ENCODE peak calls at places on chromosomes 5 and 9, in eight cellular contexts. One of them, this sample, is unnamed.

GRCh38 chr9:3177921-3178320 is 334.0 kb upstream of the PUM3 start:
- DNase-seq in HCT116: no peak
- DNase-seq in Panc1: no peak
- DNase-seq in SK-N-SH: no peak
- DNase-seq in GM23338: no peak
- DNase-seq in HepG2: no peak
- DNase-seq in GM12878: no peak
- DNase-seq in A549: no peak
- DNase-seq in this sample: no peak

GRCh38 chr9:137744632-137745183 is 125.9 kb downstream of the EHMT1 start:
- DNase-seq in Panc1: no peak
- DNase-seq in SK-N-SH: no peak
- DNase-seq in HepG2: no peak
- DNase-seq in A549: no peak
- DNase-seq in HCT116: no peak
- DNase-seq in GM12878: peak
- DNase-seq in GM23338: no peak
- DNase-seq in this sample: no peak

GRCh38 chr9:88820055-88820454 is 171.2 kb upstream of the S1PR3 start:
- DNase-seq in A549: no peak
- DNase-seq in Panc1: no peak
- DNase-seq in GM12878: no peak
- DNase-seq in HepG2: no peak
- DNase-seq in HCT116: no peak
- DNase-seq in SK-N-SH: no peak
- DNase-seq in GM23338: no peak
- DNase-seq in this sample: no peak

GRCh38 chr9:122075135-122076030 is 17.7 kb downstream of the TTLL11 start:
- DNase-seq in A549: no peak
- DNase-seq in GM12878: no peak
- DNase-seq in HepG2: no peak
- DNase-seq in GM23338: no peak
- DNase-seq in Panc1: no peak
- DNase-seq in HCT116: no peak
- DNase-seq in SK-N-SH: no peak
- DNase-seq in this sample: no peak

GRCh38 chr5:79845448-79846197 is 145.4 kb downstream of the MTX3 start:
- DNase-seq in Panc1: no peak
- DNase-seq in GM23338: no peak
- DNase-seq in HCT116: peak
- DNase-seq in SK-N-SH: no peak
- DNase-seq in HepG2: no peak
- DNase-seq in A549: no peak
- DNase-seq in GM12878: no peak
- DNase-seq in this sample: no peak

GRCh38 chr9:133269537-133270357 is 5.3 kb downstream of the ABO start:
- DNase-seq in GM12878: no peak
- DNase-seq in HCT116: no peak
- DNase-seq in Panc1: no peak
- DNase-seq in A549: no peak
- DNase-seq in HepG2: no peak
- DNase-seq in GM23338: no peak
- DNase-seq in SK-N-SH: no peak
- DNase-seq in this sample: no peak

GRCh38 chr9:119283118-119283794 is 86.0 kb downstream of the BRINP1 start:
- DNase-seq in HepG2: no peak
- DNase-seq in HCT116: no peak
- DNase-seq in GM23338: peak
- DNase-seq in Panc1: no peak
- DNase-seq in A549: no peak
- DNase-seq in SK-N-SH: no peak
- DNase-seq in GM12878: no peak
- DNase-seq in this sample: no peak

GRCh38 chr5:146667633-146668032 is 151.6 kb upstream of the GPR151 start:
- DNase-seq in HCT116: no peak
- DNase-seq in A549: no peak
- DNase-seq in GM12878: no peak
- DNase-seq in SK-N-SH: no peak
- DNase-seq in HepG2: no peak
- DNase-seq in Panc1: no peak
- DNase-seq in GM23338: no peak
- DNase-seq in this sample: no peak

GRCh38 chr5:158014367-158014766 is 155.4 kb upstream of the CLINT1 start:
- DNase-seq in GM23338: no peak
- DNase-seq in A549: no peak
- DNase-seq in HCT116: no peak
- DNase-seq in SK-N-SH: no peak
- DNase-seq in Panc1: no peak
- DNase-seq in GM12878: no peak
- DNase-seq in HepG2: no peak
- DNase-seq in this sample: no peak

DNA sequence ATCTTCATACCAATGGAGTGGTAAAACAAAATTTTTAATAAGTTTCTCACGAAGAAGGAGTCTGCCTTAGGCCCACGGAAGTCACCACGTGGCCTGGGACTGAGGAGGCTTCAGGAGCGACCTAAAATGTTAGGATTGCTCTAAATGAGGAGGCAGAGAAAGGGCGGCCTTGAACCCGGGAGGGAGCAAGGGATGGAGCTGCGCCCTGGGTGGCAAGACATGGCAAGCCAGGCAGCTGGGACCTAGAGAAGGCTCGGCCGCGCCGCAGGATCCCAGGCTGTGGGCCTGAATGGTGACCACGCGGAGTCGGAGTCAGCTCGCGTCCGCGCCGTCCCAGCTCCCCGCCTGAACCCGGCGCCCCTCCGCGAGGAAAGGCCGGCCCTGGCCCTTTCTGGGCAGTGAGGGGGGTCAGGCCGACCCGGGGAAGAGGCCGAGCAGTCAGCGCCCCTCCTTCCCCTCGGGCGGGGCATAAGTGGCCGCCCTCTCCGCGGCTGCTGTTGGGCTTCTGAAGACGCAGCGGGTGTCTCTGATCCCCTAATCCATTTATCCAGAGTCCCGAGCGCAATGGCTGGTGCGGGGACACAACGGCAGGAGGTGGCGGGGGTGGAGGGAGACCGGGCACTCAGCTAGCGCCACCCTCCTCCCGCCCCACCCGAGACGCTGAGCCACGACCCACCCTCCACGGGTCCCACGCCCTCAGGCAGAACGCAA is 10.6 kb downstream of the IRX1 start:
- DNase-seq in GM12878: no peak
- DNase-seq in A549: no peak
- DNase-seq in GM23338: peak
- DNase-seq in Panc1: no peak
- DNase-seq in HCT116: no peak
- DNase-seq in SK-N-SH: peak
- DNase-seq in HepG2: no peak
- DNase-seq in this sample: no peak
- H3K4me3 ChIP-seq in GM12878: no peak
- H3K4me3 ChIP-seq in A549: no peak
- H3K4me3 ChIP-seq in GM23338: peak
- H3K4me3 ChIP-seq in Panc1: no peak
- H3K4me3 ChIP-seq in HCT116: no peak
- H3K4me3 ChIP-seq in SK-N-SH: no peak
- H3K4me3 ChIP-seq in HepG2: no peak
- H3K4me3 ChIP-seq in this sample: no peak

GRCh38 chr5:66875325-66875724 is 279.1 kb downstream of the MAST4 start:
- DNase-seq in HepG2: no peak
- DNase-seq in SK-N-SH: no peak
- DNase-seq in GM12878: no peak
- DNase-seq in GM23338: no peak
- DNase-seq in A549: no peak
- DNase-seq in HCT116: no peak
- DNase-seq in Panc1: no peak
- DNase-seq in this sample: no peak

GRCh38 chr5:66872688-66873333 is 276.6 kb downstream of the MAST4 start:
- DNase-seq in HepG2: no peak
- DNase-seq in Panc1: no peak
- DNase-seq in A549: no peak
- DNase-seq in GM23338: no peak
- DNase-seq in GM12878: no peak
- DNase-seq in HCT116: no peak
- DNase-seq in SK-N-SH: no peak
- DNase-seq in this sample: no peak

GRCh38 chr5:66873990-66874389 is 277.8 kb downstream of the MAST4 start:
- DNase-seq in SK-N-SH: no peak
- DNase-seq in HCT116: no peak
- DNase-seq in GM12878: no peak
- DNase-seq in GM23338: no peak
- DNase-seq in HepG2: no peak
- DNase-seq in Panc1: no peak
- DNase-seq in A549: no peak
- DNase-seq in this sample: no peak

GRCh38 chr5:66877843-66878242 is 281.6 kb downstream of the MAST4 start:
- DNase-seq in SK-N-SH: no peak
- DNase-seq in GM12878: no peak
- DNase-seq in Panc1: no peak
- DNase-seq in HCT116: no peak
- DNase-seq in HepG2: no peak
- DNase-seq in GM23338: no peak
- DNase-seq in A549: peak
- DNase-seq in this sample: no peak

GRCh38 chr5:66876266-66876807 is 280.1 kb downstream of the MAST4 start:
- DNase-seq in SK-N-SH: no peak
- DNase-seq in HepG2: no peak
- DNase-seq in HCT116: no peak
- DNase-seq in A549: no peak
- DNase-seq in GM12878: no peak
- DNase-seq in GM23338: no peak
- DNase-seq in Panc1: no peak
- DNase-seq in this sample: no peak
- TF ChIP-seq REST in SK-N-SH: no peak
- TF ChIP-seq REST in HepG2: no peak
- TF ChIP-seq REST in HCT116: no peak
- TF ChIP-seq REST in A549: no peak
- TF ChIP-seq REST in GM12878: no peak
- TF ChIP-seq REST in GM23338: no peak
- TF ChIP-seq REST in Panc1: no peak
- TF ChIP-seq REST in this sample: no peak

GRCh38 chr9:16992138-16992537 is 121.7 kb upstream of the BNC2 start:
- DNase-seq in HepG2: no peak
- DNase-seq in SK-N-SH: no peak
- DNase-seq in GM23338: no peak
- DNase-seq in Panc1: no peak
- DNase-seq in A549: no peak
- DNase-seq in HCT116: no peak
- DNase-seq in GM12878: no peak
- DNase-seq in this sample: no peak
- H3K4me3 ChIP-seq in HepG2: no peak
- H3K4me3 ChIP-seq in SK-N-SH: no peak
- H3K4me3 ChIP-seq in GM23338: no peak
- H3K4me3 ChIP-seq in Panc1: no peak
- H3K4me3 ChIP-seq in A549: no peak
- H3K4me3 ChIP-seq in HCT116: no peak
- H3K4me3 ChIP-seq in GM12878: no peak
- H3K4me3 ChIP-seq in this sample: no peak

DNA sequence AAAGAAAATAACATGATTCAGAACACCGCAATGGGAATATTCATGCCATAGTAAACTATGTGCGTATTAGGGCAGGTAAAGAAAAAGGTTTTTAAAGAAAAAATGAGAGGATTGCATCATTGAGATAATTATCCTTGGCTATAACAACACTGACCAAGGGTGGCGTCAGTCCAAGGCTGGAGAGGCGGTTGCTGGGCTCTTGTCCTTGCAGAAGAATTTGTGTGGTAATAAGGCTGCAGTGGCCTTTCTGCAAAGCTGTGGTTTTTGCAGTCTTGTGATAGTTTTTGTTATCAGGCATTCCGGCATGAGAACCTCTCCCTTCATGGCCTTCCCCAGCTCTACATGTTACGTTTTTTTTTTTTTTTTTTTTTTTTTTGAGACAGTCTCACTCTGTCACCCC is 14.0 kb downstream of the BOD1 start:
- DNase-seq in HepG2: no peak
- DNase-seq in SK-N-SH: no peak
- DNase-seq in HCT116: no peak
- DNase-seq in A549: no peak
- DNase-seq in GM12878: no peak
- DNase-seq in GM23338: peak
- DNase-seq in Panc1: no peak
- DNase-seq in this sample: peak
- TF ChIP-seq REST in HepG2: no peak
- TF ChIP-seq REST in SK-N-SH: no peak
- TF ChIP-seq REST in HCT116: no peak
- TF ChIP-seq REST in A549: no peak
- TF ChIP-seq REST in GM12878: no peak
- TF ChIP-seq REST in GM23338: no peak
- TF ChIP-seq REST in Panc1: no peak
- TF ChIP-seq REST in this sample: no peak

GRCh38 chr5:56297851-56298250 is 64.7 kb upstream of the ANKRD55 start:
- DNase-seq in A549: no peak
- DNase-seq in SK-N-SH: no peak
- DNase-seq in HCT116: no peak
- DNase-seq in HepG2: no peak
- DNase-seq in GM23338: no peak
- DNase-seq in GM12878: no peak
- DNase-seq in Panc1: no peak
- DNase-seq in this sample: no peak
- H3K4me3 ChIP-seq in A549: no peak
- H3K4me3 ChIP-seq in SK-N-SH: no peak
- H3K4me3 ChIP-seq in HCT116: no peak
- H3K4me3 ChIP-seq in HepG2: no peak
- H3K4me3 ChIP-seq in GM23338: no peak
- H3K4me3 ChIP-seq in GM12878: no peak
- H3K4me3 ChIP-seq in Panc1: no peak
- H3K4me3 ChIP-seq in this sample: no peak

GRCh38 chr5:149485655-149486615 is 65.3 kb downstream of the CSNK1A1 start:
- DNase-seq in A549: peak
- DNase-seq in HepG2: peak
- DNase-seq in HCT116: peak
- DNase-seq in Panc1: peak
- DNase-seq in SK-N-SH: peak
- DNase-seq in GM23338: no peak
- DNase-seq in GM12878: no peak
- DNase-seq in this sample: no peak
- TF ChIP-seq REST in A549: no peak
- TF ChIP-seq REST in HepG2: no peak
- TF ChIP-seq REST in HCT116: no peak
- TF ChIP-seq REST in Panc1: no peak
- TF ChIP-seq REST in SK-N-SH: peak
- TF ChIP-seq REST in GM23338: no peak
- TF ChIP-seq REST in GM12878: no peak
- TF ChIP-seq REST in this sample: no peak